ENCODE peak calls at places on chromosome 19, in five cellular contexts. R is choroid plexus epithelial cell, J is PC-9, L is HepG2, I is fibroblast of villous mesenchyme. T is an unnamed sample.

GRCh38 chr19:38842439-38843174 is 7.2 kb downstream of the HNRNPL start:
- DNase-seq in R (no peak), J (no peak), L (no peak), I (no peak), T (no peak)

GRCh38 chr19:45090034-45090433 is 2.9 kb upstream of the PPP1R37 start:
- DNase-seq in R (no peak), J (no peak), L (no peak), I (no peak), T (no peak)

GRCh38 chr19:34336781-34337271 is 28.2 kb upstream of the GPI start:
- DNase-seq in R (peak), J (peak), L (no peak), I (peak), T (peak)

GRCh38 chr19:52221031-52221430 is 31.2 kb downstream of the PPP2R1A start:
- DNase-seq in R (no peak), J (no peak), L (no peak), I (no peak), T (no peak)

GRCh38 chr19:17262557-17262956 is 2.0 kb downstream of the USHBP1 start:
- DNase-seq in R (no peak), J (no peak), L (no peak), I (no peak), T (no peak)

GRCh38 chr19:982567-983170 is 1.5 kb upstream of the WDR18 start:
- DNase-seq in R (peak), J (peak), L (peak), I (peak), T (peak)

GRCh38 chr19:42197375-42197817 is 20.1 kb downstream of the DEDD2 start:
- DNase-seq in R (peak), J (peak), L (no peak), I (no peak), T (no peak)

GRCh38 chr19:54473071-54473941 is at the start of gene CDC42EP5:
- DNase-seq in R (peak), J (peak), L (no peak), I (peak), T (peak)

GRCh38 chr19:7541481-7541824 is 5.9 kb downstream of the PNPLA6 start:
- DNase-seq in R (no peak), J (no peak), L (no peak), I (no peak), T (no peak)

GRCh38 chr19:4909172-4909896 is at the start of gene UHRF1:
- DNase-seq in R (no peak), J (peak), L (peak), I (peak), T (peak)

GRCh38 chr19:11265785-11266236 is 3.5 kb upstream of the DOCK6 start:
- DNase-seq in R (no peak), J (peak), L (peak), I (no peak), T (no peak)

GRCh38 chr19:48390188-48391099 is 907 bp downstream of the KDELR1 start:
- DNase-seq in R (peak), J (peak), L (peak), I (peak), T (peak)

GRCh38 chr19:48060381-48060780 is 16.5 kb upstream of the CABP5 start:
- DNase-seq in R (no peak), J (no peak), L (no peak), I (no peak), T (no peak)

GRCh38 chr19:7637374-7638256 is 705 bp downstream of the STXBP2 start:
- DNase-seq in R (peak), J (peak), L (no peak), I (peak), T (no peak)

GRCh38 chr19:7515471-7516226 is at the start of gene ZNF358:
- DNase-seq in R (peak), J (peak), L (peak), I (peak), T (peak)

GRCh38 chr19:39645800-39646411 is 9.8 kb upstream of the LGALS16 start:
- DNase-seq in R (peak), J (peak), L (peak), I (peak), T (peak)

DNA sequence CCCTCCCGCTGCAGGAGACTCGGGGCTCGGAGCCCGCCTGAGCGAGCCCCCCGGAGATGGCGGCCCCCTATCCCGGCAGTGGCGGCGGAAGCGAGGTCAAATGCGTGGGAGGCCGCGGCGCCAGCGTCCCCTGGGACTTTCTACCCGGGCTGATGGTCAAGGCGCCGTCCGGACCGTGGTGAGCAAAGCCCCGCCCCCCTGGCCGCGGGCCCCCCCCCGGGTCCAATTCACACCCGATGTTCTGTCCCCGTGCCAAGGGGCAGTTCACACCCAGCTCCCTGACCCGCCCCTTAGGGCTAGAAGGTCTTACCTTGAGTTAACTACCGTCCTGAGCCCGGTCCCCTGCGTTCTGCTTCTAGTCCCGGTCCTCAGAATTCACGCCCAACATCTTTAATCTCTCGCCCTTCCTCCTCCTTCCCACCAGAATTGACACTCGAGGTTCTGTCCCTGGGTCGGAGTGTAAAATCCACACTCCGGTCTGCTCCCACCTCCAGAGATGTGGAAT is 1.4 kb downstream of the NPAS1 start:
- DNase-seq in R (no peak), J (no peak), L (no peak), I (no peak), T (no peak)
- H3K4me3 ChIP-seq in R (peak), J (no peak), L (peak), I (peak), T (peak)

GRCh38 chr19:2460245-2460644 is 3.5 kb upstream of the LMNB2 start:
- DNase-seq in R (no peak), J (no peak), L (no peak), I (no peak), T (no peak)

GRCh38 chr19:2464389-2464788 is 7.6 kb upstream of the LMNB2 start:
- DNase-seq in R (peak), J (no peak), L (no peak), I (no peak), T (no peak)

GRCh38 chr19:2461751-2462634 is 5.2 kb upstream of the LMNB2 start:
- DNase-seq in R (peak), J (peak), L (no peak), I (peak), T (peak)

GRCh38 chr19:2458054-2458453 is 1.3 kb upstream of the LMNB2 start:
- DNase-seq in R (no peak), J (no peak), L (peak), I (no peak), T (no peak)

GRCh38 chr19:2462635-2463421 is 6.1 kb upstream of the LMNB2 start:
- DNase-seq in R (peak), J (peak), L (peak), I (peak), T (peak)
- H3K4me3 ChIP-seq in R (peak), J (peak), L (peak), I (peak), T (peak)

GRCh38 chr19:58204566-58204965 is 21.7 kb downstream of the ZNF274 start:
- DNase-seq in R (no peak), J (no peak), L (no peak), I (no peak), T (no peak)
- H3K4me3 ChIP-seq in R (peak), J (no peak), L (no peak), I (no peak), T (no peak)

GRCh38 chr19:49453757-49454248 is 778 bp downstream of the ALDH16A1 start:
- DNase-seq in R (no peak), J (no peak), L (no peak), I (no peak), T (no peak)
- H3K4me3 ChIP-seq in R (peak), J (peak), L (peak), I (peak), T (peak)

GRCh38 chr19:41174297-41174928 is 18.6 kb upstream of the CYP2S1 start:
- DNase-seq in R (no peak), J (no peak), L (no peak), I (no peak), T (no peak)
- H3K4me3 ChIP-seq in R (no peak), J (no peak), L (peak), I (peak), T (no peak)

GRCh38 chr19:15287496-15287895 is 44.8 kb downstream of the BRD4 start:
- DNase-seq in R (no peak), J (no peak), L (no peak), I (no peak), T (no peak)
- H3K4me3 ChIP-seq in R (no peak), J (no peak), L (no peak), I (no peak), T (no peak)

GRCh38 chr19:29945017-29945416 is 3.0 kb downstream of the URI1 start:
- DNase-seq in R (no peak), J (no peak), L (no peak), I (no peak), T (no peak)

GRCh38 chr19:29943615-29944014 is 1.6 kb downstream of the URI1 start:
- DNase-seq in R (no peak), J (no peak), L (no peak), I (no peak), T (no peak)

GRCh38 chr19:29945433-29945832 is 3.4 kb downstream of the URI1 start:
- DNase-seq in R (no peak), J (no peak), L (no peak), I (peak), T (no peak)

GRCh38 chr19:29942404-29943261 is 594 bp downstream of the URI1 start:
- DNase-seq in R (no peak), J (peak), L (peak), I (peak), T (peak)

DNA sequence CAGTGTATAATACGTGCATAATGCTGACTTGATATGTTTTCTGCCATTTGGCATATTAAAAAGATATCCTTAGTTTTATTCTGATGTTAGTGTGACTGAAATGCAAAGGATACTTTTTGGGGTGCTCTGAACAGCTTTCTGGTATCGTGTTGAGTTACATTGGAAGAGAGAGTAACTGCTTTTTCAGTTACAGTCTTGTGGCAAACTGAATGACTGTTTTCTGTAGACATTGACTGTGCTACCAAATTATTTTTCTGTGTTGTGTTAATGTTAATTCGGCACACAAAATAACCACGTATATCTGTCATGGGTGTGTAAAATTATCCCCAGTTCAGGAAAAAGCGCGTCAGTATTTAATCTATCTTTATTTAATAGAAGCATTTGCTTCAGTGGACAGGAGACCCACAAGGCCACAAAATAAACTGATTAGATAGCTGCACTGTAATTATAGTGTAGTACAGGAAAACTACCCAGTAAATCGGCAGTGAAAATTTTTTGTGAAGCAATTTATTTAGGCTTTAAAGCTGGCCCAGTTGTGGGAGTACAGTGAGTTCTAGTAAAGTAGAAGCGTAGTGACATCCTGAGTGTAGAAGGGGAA is 2.5 kb downstream of the URI1 start:
- DNase-seq in R (no peak), J (no peak), L (no peak), I (no peak), T (no peak)
- H3K4me3 ChIP-seq in R (no peak), J (peak), L (no peak), I (peak), T (peak)

GRCh38 chr19:19542507-19542906 is 4.4 kb downstream of the CILP2 start:
- DNase-seq in R (no peak), J (no peak), L (no peak), I (no peak), T (no peak)

GRCh38 chr19:19541572-19541971 is 3.5 kb downstream of the CILP2 start:
- DNase-seq in R (no peak), J (no peak), L (no peak), I (no peak), T (no peak)

GRCh38 chr19:19538767-19539166 is 702 bp downstream of the CILP2 start:
- DNase-seq in R (no peak), J (no peak), L (no peak), I (no peak), T (no peak)

GRCh38 chr19:19539738-19540703 is 2.0 kb downstream of the CILP2 start:
- DNase-seq in R (peak), J (peak), L (no peak), I (peak), T (peak)

DNA sequence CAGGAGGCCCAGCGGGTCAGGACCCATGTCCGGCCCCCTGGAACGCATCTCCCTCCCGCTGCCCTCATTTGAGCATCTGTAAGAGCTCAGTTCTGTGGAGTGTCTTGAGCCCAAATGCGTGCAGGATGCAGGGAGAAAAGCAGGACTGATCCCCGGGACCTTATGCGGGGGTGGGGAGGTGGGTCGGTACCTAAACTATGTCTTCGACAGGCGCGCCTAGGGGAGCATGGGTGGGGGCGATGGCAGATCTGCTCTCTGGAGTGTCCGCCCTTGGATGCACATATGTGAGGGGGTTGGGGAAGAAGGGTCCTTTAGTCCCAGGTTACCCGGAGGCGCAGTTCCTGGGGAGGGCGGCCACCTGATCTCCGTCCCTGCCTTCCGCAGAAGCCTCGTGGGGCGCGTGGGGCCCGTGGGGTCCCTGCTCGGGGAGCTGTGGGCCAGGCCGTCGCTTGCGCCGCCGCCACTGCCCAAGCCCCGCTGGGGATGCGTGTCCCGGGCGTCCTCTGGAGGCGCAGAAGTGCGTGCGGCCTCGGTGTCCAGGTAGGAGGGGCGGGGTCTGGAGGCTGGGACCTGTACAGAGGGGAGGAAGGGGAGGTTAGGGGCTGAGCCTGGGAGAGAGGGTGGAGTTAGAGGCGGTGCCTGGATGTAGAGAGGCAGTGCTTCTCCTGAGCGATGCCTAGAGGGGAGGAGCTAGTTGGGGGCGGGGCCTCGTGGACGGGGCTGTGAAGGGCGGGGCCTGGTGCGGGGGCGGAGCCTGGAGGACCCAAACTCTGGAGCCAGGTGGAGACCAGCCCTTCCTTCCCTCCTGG is 2.8 kb downstream of the CILP2 start:
- DNase-seq in R (peak), J (peak), L (no peak), I (no peak), T (peak)
- H3K4me3 ChIP-seq in R (peak), J (peak), L (no peak), I (peak), T (no peak)

T was measured in A673.